ENCODE peak calls at places on chromosomes 12 and 14, in four cellular contexts. N is IMR-90, V is K562, E is A549. G is an unnamed sample.

GRCh38 chr14:34030864-34031263 is 80.0 kb upstream of the EGLN3 start:
- DNase-seq in E (no peak), N (peak; percentile 35), V (no peak), G (no peak)

GRCh38 chr12:89863332-89863938 is 154.8 kb upstream of the ATP2B1 start:
- DNase-seq in V (no peak), E (no peak), N (no peak), G (peak; percentile 72)

GRCh38 chr12:4780624-4781023 is 60.4 kb downstream of the GALNT8 start:
- DNase-seq in E (no peak), V (no peak), N (no peak), G (no peak)

GRCh38 chr14:100778078-100778927 is 47.6 kb upstream of the MEG3 start:
- DNase-seq in E (no peak), V (no peak), N (no peak), G (no peak)

GRCh38 chr12:124233846-124234620 is 60.9 kb upstream of the RFLNA start:
- DNase-seq in N (no peak), V (no peak), E (no peak), G (no peak)

GRCh38 chr12:33813536-33813935 is 208.8 kb upstream of the ALG10 start:
- DNase-seq in N (no peak), E (no peak), V (no peak), G (no peak)

GRCh38 chr14:64671591-64671990 is 32.6 kb upstream of the PLEKHG3 start:
- DNase-seq in E (peak; percentile 80), V (peak; percentile 37), N (peak; percentile 77), G (no peak)

GRCh38 chr12:54475542-54475941 is 2.1 kb upstream of the GTSF1 start:
- DNase-seq in E (no peak), V (no peak), N (no peak), G (no peak)

GRCh38 chr14:34228663-34229001 is 233.4 kb downstream of the SPTSSA start:
- DNase-seq in V (no peak), N (no peak), E (no peak), G (no peak)

DNA sequence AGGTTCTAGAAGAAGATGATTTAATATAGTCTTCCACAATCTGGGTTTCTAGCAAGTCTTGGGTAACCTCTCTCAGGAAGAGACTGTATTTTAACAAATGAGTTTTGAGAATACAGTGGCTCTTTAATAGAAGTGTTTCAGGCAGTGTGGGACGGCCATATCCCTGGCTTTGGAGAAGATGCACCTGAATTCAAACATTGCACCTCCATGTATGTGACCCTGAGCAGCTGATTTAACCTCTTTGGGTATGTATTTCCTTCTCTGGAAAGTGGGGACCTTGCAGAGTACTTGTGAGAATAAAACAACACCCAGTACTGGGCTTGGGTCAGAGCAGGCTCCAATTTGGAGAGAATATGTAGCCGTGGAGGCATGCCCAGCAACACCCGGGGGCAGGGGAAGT is 15.8 kb upstream of the VRK1 start:
- DNase-seq in N (no peak), E (no peak), V (no peak), G (no peak)
- TF ChIP-seq ELK1 in N (no peak), E (no peak), V (no peak), G (no peak)

GRCh38 chr14:104244221-104245011 is 106.0 kb downstream of the KIF26A start:
- DNase-seq in V (no peak), E (no peak), N (no peak), G (no peak)
- TF ChIP-seq ELK1 in V (no peak), E (no peak), N (no peak), G (no peak)

DNA sequence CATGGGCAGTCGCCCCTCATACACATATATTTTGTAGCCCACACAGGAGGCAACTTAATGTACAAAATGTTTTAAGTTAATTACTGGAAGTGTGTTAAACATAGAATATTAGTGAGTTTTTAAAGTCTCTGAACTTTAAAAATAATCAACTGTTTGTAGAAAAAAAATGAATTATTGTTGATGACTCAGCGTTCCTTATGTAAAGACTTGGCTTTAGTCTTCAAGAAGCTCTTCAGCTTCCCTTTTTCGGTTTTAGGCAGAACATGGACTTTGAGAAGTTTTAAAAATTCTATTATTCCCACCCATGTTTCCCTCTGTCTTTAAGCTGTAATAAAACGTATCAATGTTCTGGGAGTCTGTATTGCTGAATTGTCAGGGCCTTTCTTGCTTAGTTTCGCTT is 269.5 kb downstream of the FBXL14 start:
- DNase-seq in N (no peak), V (no peak), E (no peak), G (no peak)
- TF ChIP-seq ELK1 in N (no peak), V (no peak), E (no peak), G (no peak)

DNA sequence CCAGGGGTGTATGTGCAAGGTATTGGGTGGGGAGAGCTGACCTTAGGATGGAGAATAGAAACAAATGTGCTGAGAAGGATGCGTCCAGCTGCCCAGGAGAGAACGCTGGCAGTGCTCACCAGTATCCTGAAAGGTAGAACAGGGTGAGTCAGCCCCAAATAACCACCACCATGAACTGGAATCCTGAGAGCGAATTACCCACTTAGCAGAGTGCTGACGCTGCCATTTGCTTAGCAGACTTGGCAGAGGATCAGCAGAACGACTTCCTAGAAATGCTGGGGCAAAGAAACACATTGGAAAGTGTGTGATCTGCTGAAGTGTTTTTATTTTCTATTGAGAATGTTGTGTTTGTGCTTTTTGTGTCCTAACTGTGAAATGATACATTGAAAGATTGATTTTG is 213.6 kb downstream of the ADGRD1 start:
- DNase-seq in E (no peak), N (no peak), V (no peak), G (no peak)
- TF ChIP-seq ELK1 in E (no peak), N (no peak), V (no peak), G (no peak)

DNA sequence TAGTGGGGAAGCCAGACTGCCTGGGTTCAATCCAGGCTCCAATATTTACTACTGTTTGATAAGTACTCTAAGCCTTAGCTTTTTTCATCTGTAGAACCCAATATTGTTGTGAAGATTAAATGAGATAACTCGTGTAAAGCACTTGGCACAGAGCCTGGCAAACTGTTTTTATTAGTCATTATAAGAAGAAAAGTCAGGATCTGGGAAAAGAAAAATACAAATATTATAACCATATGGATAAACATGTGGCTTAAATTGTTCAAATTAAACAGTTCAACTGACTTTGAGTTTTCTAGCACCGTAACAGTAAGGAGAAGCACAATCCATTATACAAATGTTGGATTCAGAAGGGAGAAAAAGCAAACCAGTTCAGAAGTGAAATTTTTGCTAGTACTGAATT is 22.0 kb upstream of the CDK17 start:
- DNase-seq in N (peak; percentile 85), E (no peak), V (no peak), G (no peak)
- TF ChIP-seq ELK1 in N (no peak), E (no peak), V (no peak), G (no peak)

GRCh38 chr12:130783110-130783715 is 55.8 kb downstream of the STX2 start:
- DNase-seq in E (no peak), V (no peak), N (no peak), G (no peak)
- TF ChIP-seq ELK1 in E (no peak), V (no peak), N (no peak), G (no peak)

DNA sequence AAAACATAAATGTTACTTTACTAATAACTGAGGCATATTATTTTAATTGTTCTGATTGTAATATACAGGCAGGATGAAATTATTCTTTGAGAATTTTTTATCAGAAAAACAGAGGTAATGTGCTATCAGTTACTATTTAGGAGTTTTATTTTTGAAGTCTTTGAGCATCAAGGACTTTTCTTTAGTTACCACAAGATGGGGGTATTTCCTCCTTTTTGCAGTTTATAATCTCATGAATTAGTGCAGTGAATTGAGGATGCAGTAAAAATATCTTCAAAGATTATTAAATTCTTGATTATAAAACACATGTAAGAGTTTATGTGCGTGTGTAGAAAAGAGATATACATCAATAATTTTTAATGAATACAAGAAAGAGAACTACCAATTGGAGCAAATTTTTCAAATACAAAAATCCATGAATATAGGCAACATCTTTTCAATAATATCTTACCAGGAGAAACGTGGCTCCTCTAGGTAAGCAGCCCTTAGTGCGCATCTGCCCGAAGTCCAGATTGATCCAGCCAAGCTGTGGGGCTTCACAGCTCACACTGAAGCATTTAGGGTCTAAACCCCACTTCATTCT is 71.6 kb downstream of the ERGIC2 start:
- DNase-seq in N (peak; percentile 47), V (peak; percentile 8), E (no peak), G (no peak)
- TF ChIP-seq ELK1 in N (no peak), V (no peak), E (no peak), G (no peak)

GRCh38 chr12:93591137-93591868 is 18.8 kb downstream of the SOCS2 start:
- DNase-seq in N (peak; percentile 87), E (peak; percentile 80), V (peak; percentile 78), G (no peak)
- TF ChIP-seq ELK1 in N (no peak), E (no peak), V (no peak), G (no peak)

G was measured in GM12878.